ENCODE peak calls at places on chromosomes 5 and 9, in nine cellular contexts. X, W, R, C, Z, O, I, U and K are unnamed samples.

GRCh38 chr5:166347051-166347450 is 1944.4 kb upstream of the WWC1 start:
- DNase-seq in X (no peak), W (no peak), R (no peak), C (no peak), Z (no peak), O (no peak), I (no peak), U (no peak), K (no peak)

GRCh38 chr9:32551491-32552049 is 557 bp upstream of the SMIM27 start:
- DNase-seq in X (peak; percentile 25), W (no peak), R (peak; percentile 39), C (no peak), Z (peak; percentile 36), O (no peak), I (peak; percentile 29), U (peak; percentile 15), K (peak; percentile 28)

GRCh38 chr9:95171596-95171995 is 145.9 kb downstream of the FANCC start:
- DNase-seq in X (no peak), W (no peak), R (no peak), C (no peak), Z (peak; percentile 79), O (no peak), I (peak; percentile 42), U (no peak), K (no peak)

GRCh38 chr9:6214451-6214850 is 1.2 kb upstream of the IL33 start:
- DNase-seq in X (peak; percentile 76), W (no peak), R (no peak), C (no peak), Z (peak; percentile 17), O (no peak), I (no peak), U (peak; percentile 52), K (no peak)

GRCh38 chr9:83430681-83431080 is 107.5 kb downstream of the FRMD3 start:
- DNase-seq in X (no peak), W (no peak), R (no peak), C (no peak), Z (no peak), O (no peak), I (no peak), U (no peak), K (no peak)

GRCh38 chr9:86288501-86288900 is 6.2 kb upstream of the ISCA1 start:
- DNase-seq in X (no peak), W (no peak), R (no peak), C (no peak), Z (no peak), O (no peak), I (no peak), U (no peak), K (no peak)

GRCh38 chr9:79477955-79478751 is 93.6 kb upstream of the TLE4 start:
- DNase-seq in X (peak; percentile 14), W (no peak), R (peak; percentile 20), C (peak; percentile 13), Z (peak; percentile 29), O (peak; percentile 24), I (no peak), U (peak; percentile 50), K (peak; percentile 46)

GRCh38 chr9:136995370-136995769 is 998 bp downstream of the CLIC3 start:
- DNase-seq in X (no peak), W (no peak), R (no peak), C (no peak), Z (no peak), O (no peak), I (no peak), U (no peak), K (no peak)

GRCh38 chr5:135343417-135343816 is 55.6 kb downstream of the MACROH2A1 start:
- DNase-seq in X (no peak), W (no peak), R (no peak), C (no peak), Z (no peak), O (no peak), I (no peak), U (peak; percentile 61), K (no peak)

GRCh38 chr9:132943677-132944293 is 631 bp downstream of the TSC1 start:
- DNase-seq in X (no peak), W (no peak), R (peak; percentile 30), C (no peak), Z (no peak), O (no peak), I (no peak), U (no peak), K (no peak)

GRCh38 chr5:168578006-168578405 is 1.2 kb downstream of the PANK3 start:
- DNase-seq in X (peak; percentile 37), W (no peak), R (peak; percentile 21), C (no peak), Z (peak; percentile 37), O (peak; percentile 22), I (peak; percentile 34), U (peak; percentile 25), K (no peak)

GRCh38 chr5:143041972-143042770 is 272.0 kb downstream of the ARHGAP26 start:
- DNase-seq in X (peak; percentile 33), W (no peak), R (no peak), C (no peak), Z (peak; percentile 68), O (peak; percentile 61), I (peak; percentile 66), U (no peak), K (no peak)

GRCh38 chr9:98580956-98581355 is 127.8 kb downstream of the GABBR2 start:
- DNase-seq in X (no peak), W (no peak), R (no peak), C (no peak), Z (no peak), O (no peak), I (no peak), U (no peak), K (no peak)

GRCh38 chr5:146301666-146302065 is 37.0 kb upstream of the POU4F3 start:
- DNase-seq in X (no peak), W (no peak), R (no peak), C (no peak), Z (peak; percentile 5), O (no peak), I (no peak), U (peak; percentile 11), K (no peak)

GRCh38 chr5:56711191-56711590 is 104.2 kb upstream of the MAP3K1 start:
- DNase-seq in X (no peak), W (no peak), R (no peak), C (no peak), Z (peak; percentile 47), O (peak; percentile 45), I (no peak), U (peak; percentile 78), K (no peak)

GRCh38 chr5:164505791-164506190 is 1000.4 kb downstream of the MAT2B start:
- DNase-seq in X (no peak), W (no peak), R (no peak), C (no peak), Z (no peak), O (no peak), I (no peak), U (no peak), K (no peak)

GRCh38 chr9:107279084-107279483 is 4.0 kb upstream of the RAD23B start:
- DNase-seq in X (no peak), W (no peak), R (no peak), C (no peak), Z (no peak), O (no peak), I (no peak), U (no peak), K (no peak)

GRCh38 chr9:91127653-91128052 is 234.1 kb downstream of the AUH start:
- DNase-seq in X (no peak), W (no peak), R (no peak), C (no peak), Z (peak; percentile 77), O (peak; percentile 40), I (peak; percentile 41), U (no peak), K (no peak)

GRCh38 chr5:151758141-151758429 is 346 bp downstream of the ATOX1 start:
- DNase-seq in X (no peak), W (no peak), R (no peak), C (no peak), Z (no peak), O (no peak), I (no peak), U (no peak), K (no peak)

GRCh38 chr9:120965344-120966004 is 38.9 kb upstream of the TRAF1 start:
- DNase-seq in X (peak; percentile 38), W (no peak), R (no peak), C (no peak), Z (no peak), O (no peak), I (peak; percentile 33), U (no peak), K (peak; percentile 31)

GRCh38 chr5:179872356-179873160 is 13.9 kb upstream of the MRNIP start:
- DNase-seq in X (no peak), W (no peak), R (no peak), C (no peak), Z (no peak), O (no peak), I (no peak), U (no peak), K (no peak)

GRCh38 chr5:104367978-104368377 is 805.4 kb upstream of the NUDT12 start:
- DNase-seq in X (no peak), W (no peak), R (no peak), C (no peak), Z (no peak), O (no peak), I (no peak), U (no peak), K (no peak)
- TF ChIP-seq CTCF in X (no peak), W (no peak), R (no peak), C (no peak), Z (no peak), O (no peak), I (no peak), U (no peak), K (no peak)

DNA sequence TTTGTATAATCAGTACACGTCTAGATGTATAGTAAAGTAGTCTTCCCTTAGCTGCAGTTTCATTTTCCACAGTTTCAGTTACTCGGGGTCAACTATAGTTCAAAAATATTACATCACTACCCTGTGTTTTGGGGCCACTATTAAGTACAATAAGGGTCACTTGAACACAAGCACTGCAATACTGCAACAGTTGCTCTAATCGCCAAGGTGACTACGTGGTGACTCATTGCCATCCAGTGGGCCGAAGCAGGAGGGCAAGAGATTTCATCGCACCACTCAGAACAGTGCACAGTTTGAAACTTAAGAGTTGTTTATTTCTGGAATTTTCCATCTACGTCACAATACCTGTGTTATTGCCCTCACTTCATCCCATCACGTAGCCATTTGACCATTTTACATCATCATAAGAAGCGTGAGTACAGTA is at the start of gene ARL14EPL:
- DNase-seq in X (peak; percentile 94), W (no peak), R (peak; percentile 17), C (no peak), Z (peak; percentile 92), O (peak; percentile 90), I (peak; percentile 94), U (peak; percentile 71), K (no peak)
- TF ChIP-seq CTCF in X (peak; percentile 46), W (no peak), R (peak; percentile 43), C (peak; percentile 13), Z (peak; percentile 67), O (peak; percentile 49), I (peak; percentile 32), U (peak; percentile 68), K (no peak)

GRCh38 chr5:140301136-140301535 is 1.8 kb downstream of the PFDN1 start:
- DNase-seq in X (no peak), W (no peak), R (no peak), C (no peak), Z (no peak), O (no peak), I (peak; percentile 21), U (no peak), K (no peak)
- TF ChIP-seq CTCF in X (no peak), W (no peak), R (no peak), C (no peak), Z (no peak), O (no peak), I (no peak), U (no peak), K (no peak)

GRCh38 chr5:133365326-133365725 is 247.0 kb downstream of the FSTL4 start:
- DNase-seq in X (no peak), W (no peak), R (peak; percentile 20), C (peak; percentile 33), Z (no peak), O (no peak), I (no peak), U (no peak), K (peak; percentile 27)
- TF ChIP-seq CTCF in X (no peak), W (no peak), R (peak; percentile 34), C (peak; percentile 66), Z (peak; percentile 3), O (peak; percentile 25), I (no peak), U (no peak), K (peak; percentile 44)